ENCODE peak calls at places on chromosomes 6 and 20, in five cellular contexts. K is lower lobe of right lung, M is hepatocyte, S is neural progenitor cell, I is GM12878. F is an unnamed sample.

GRCh38 chr6:148854992-148855391 is 108.2 kb downstream of the UST start:
- DNase-seq in K (no peak), M (no peak), S (peak), I (no peak), F (no peak)

GRCh38 chr6:78525961-78526360 is 341.4 kb upstream of the IRAK1BP1 start:
- DNase-seq in K (no peak), M (no peak), S (no peak), I (no peak), F (no peak)

GRCh38 chr20:33675127-33675954 is 1.1 kb upstream of the NECAB3 start:
- DNase-seq in K (no peak), M (no peak), S (no peak), I (no peak), F (no peak)

GRCh38 chr6:138255443-138255842 is 37.2 kb upstream of the PBOV1 start:
- DNase-seq in K (no peak), M (no peak), S (no peak), I (no peak), F (no peak)

GRCh38 chr6:118993803-118994231 is 58.9 kb upstream of the MCM9 start:
- DNase-seq in K (no peak), M (no peak), S (no peak), I (no peak), F (no peak)

GRCh38 chr6:77650098-77650663 is 2.7 kb upstream of the MEI4 start:
- DNase-seq in K (peak), M (peak), S (peak), I (no peak), F (no peak)

GRCh38 chr20:2296545-2297351 is 947 bp downstream of the TGM3 start:
- DNase-seq in K (no peak), M (no peak), S (no peak), I (no peak), F (no peak)

GRCh38 chr20:51306521-51307358 is 235.8 kb downstream of the NFATC2 start:
- DNase-seq in K (peak), M (peak), S (peak), I (no peak), F (no peak)

GRCh38 chr20:51494241-51495110 is 48.0 kb downstream of the NFATC2 start:
- DNase-seq in K (no peak), M (no peak), S (no peak), I (no peak), F (no peak)

GRCh38 chr6:147774856-147775255 is 266.4 kb downstream of the SAMD5 start:
- DNase-seq in K (no peak), M (no peak), S (peak), I (no peak), F (no peak)
- TF ChIP-seq CTCF in K (no peak), M (no peak), S (peak), I (peak), F (no peak)

GRCh38 chr6:80541886-80542285 is 435.4 kb downstream of the BCKDHB start:
- DNase-seq in K (no peak), M (no peak), S (no peak), I (no peak), F (no peak)

GRCh38 chr6:80535914-80536565 is 429.6 kb downstream of the BCKDHB start:
- DNase-seq in K (no peak), M (no peak), S (no peak), I (no peak), F (no peak)

GRCh38 chr6:80540700-80541099 is 434.2 kb downstream of the BCKDHB start:
- DNase-seq in K (no peak), M (no peak), S (no peak), I (no peak), F (no peak)

GRCh38 chr6:80541186-80541585 is 434.7 kb downstream of the BCKDHB start:
- DNase-seq in K (no peak), M (no peak), S (no peak), I (no peak), F (no peak)

DNA sequence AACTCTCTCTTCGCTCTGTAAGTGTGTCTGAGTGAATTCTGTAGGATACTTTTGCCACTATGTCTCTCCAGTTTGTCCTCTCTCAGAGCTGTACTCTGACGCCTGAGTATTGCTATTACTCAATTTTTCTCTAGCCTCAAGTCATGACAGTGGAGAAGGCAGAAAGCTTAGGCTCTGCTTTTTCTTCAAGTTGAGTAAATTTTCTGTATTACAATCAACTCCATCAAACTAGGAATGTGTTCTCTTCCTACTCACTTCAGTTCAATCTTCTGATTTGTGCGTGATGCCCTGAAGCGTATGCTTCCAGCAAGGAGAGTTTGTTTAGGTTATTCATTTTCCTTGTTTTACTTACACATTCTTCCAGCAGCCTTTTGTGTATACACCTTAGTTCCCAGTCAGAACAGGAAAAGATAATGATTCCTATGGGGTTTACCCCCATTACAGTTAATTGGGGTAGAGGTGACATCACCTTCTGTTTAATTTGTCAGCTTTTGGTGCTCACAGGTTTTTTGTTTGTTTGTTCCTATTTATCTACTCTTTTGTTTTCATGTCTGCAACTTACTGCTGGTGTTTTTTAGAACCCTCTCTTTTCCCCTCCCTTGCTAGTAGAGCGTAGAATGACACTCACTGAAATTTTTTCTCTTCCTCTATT is 431.0 kb downstream of the BCKDHB start:
- DNase-seq in K (no peak), M (no peak), S (no peak), I (no peak), F (no peak)
- H3K27ac ChIP-seq in K (no peak), M (peak), S (no peak), I (no peak), F (no peak)

DNA sequence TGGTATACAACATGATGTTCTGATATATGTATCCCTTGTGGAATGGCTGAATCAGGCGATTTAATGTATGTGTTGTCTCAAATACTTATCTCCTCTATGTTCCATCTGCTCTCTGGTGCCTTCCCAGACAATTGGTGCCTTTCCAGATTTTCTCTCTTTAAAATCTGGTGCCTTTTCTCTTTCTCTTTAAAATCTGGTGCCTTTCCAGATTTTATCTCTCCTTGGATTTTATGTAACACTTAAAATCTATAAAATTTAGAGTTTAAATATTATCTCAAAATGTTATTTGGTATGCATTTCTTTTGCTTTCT is 116.3 kb downstream of the KIF13A start:
- DNase-seq in K (no peak), M (no peak), S (no peak), I (no peak), F (no peak)
- TF ChIP-seq CTCF in K (no peak), M (no peak), S (no peak), I (no peak), F (no peak)

DNA sequence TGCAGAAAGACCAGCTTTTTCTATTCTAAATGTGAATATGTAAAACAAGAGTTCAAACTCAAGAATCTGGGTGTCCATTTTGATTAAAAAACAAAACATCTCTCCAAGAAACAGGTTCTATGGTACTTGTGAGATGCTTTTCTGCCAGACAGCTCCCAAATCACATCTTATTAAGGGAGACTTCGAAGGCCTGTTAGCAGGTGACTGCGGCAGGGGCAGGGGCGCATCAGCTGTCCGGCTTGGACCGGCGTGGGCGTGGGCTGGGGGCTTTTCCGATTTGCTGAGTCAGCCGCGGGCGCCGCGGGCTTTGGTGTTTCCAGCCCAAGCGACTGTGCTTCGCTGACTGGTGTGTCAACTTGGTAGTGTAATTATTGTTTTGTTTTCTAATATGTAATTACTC is 32.6 kb downstream of the TFAP2A start:
- DNase-seq in K (no peak), M (no peak), S (peak), I (no peak), F (no peak)
- H3K27ac ChIP-seq in K (no peak), M (peak), S (no peak), I (no peak), F (no peak)

DNA sequence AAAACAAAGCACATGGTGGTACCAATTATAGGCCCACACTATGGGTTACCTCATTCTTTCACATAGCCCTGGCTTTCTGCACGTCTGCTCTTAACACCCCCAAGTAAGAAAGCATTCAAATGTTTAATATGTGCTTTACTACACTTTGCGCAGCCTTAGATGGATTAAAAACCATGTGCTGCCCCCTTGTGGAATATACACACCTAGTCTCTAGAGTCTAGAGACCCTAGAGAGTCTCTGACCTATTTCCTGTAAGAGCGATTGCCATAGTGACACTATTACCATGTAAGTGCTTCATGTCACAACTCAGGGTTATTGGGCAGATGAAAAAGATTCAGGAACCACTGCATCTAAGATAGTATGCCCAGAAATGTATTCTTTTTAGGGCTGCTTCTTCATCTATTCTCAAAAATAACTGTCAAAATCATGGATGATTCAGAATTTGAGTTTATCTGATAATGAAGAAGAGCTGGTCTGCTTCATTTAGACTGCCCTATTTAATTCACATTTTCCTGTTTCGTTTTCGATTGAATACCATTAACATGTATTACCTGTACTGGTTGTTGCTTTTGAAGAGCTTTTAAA is 186.3 kb downstream of the ADGB start:
- DNase-seq in K (no peak), M (peak), S (peak), I (no peak), F (no peak)
- TF ChIP-seq CTCF in K (peak), M (peak), S (peak), I (peak), F (no peak)

GRCh38 chr20:62785381-62785780 is 10.9 kb upstream of the MRGBP start:
- DNase-seq in K (no peak), M (peak), S (no peak), I (no peak), F (no peak)
- H3K27ac ChIP-seq in K (no peak), M (peak), S (peak), I (no peak), F (no peak)

GRCh38 chr6:75930954-75931689 is 141.3 kb downstream of the IMPG1 start:
- DNase-seq in K (no peak), M (no peak), S (no peak), I (no peak), F (no peak)

GRCh38 chr6:75934643-75935472 is 137.6 kb downstream of the IMPG1 start:
- DNase-seq in K (no peak), M (peak), S (peak), I (peak), F (no peak)

GRCh38 chr6:75935473-75935793 is 137.0 kb downstream of the IMPG1 start:
- DNase-seq in K (no peak), M (no peak), S (no peak), I (no peak), F (no peak)

GRCh38 chr6:75933387-75933975 is 139.0 kb downstream of the IMPG1 start:
- DNase-seq in K (no peak), M (no peak), S (no peak), I (no peak), F (no peak)

DNA sequence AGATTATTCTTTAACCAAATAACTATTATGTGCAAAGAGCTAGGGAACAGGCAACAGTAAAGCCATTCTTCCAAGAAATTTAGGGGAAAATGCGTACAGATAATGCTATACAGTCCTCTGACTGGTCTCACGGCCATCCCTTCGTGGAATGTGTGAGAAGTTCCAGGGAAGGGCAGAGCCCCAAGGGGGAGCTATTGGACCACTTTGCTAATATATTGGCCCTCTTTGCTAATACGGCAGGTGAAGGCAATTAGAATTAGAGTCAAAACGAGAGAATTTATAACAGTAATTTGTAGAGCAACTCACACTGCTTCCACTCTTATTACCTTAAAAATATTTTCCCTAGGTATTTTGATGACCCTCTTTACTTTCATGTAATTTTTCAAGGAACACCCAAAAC is 140.4 kb downstream of the IMPG1 start:
- DNase-seq in K (no peak), M (peak), S (peak), I (no peak), F (no peak)
- TF ChIP-seq CTCF in K (no peak), M (peak), S (peak), I (peak), F (no peak)

GRCh38 chr20:32583581-32584045 is 1.5 kb downstream of the NOL4L start:
- DNase-seq in K (no peak), M (peak), S (peak), I (no peak), F (no peak)
- H3K27ac ChIP-seq in K (no peak), M (peak), S (no peak), I (no peak), F (peak)

F was measured in vagina.